ENCODE peak calls at places on chromosome 18, in eight cellular contexts. H is nephron progenitor cell; I is GM23338; F is NCI-H1048; Y is GM12865; C is HCEC 1CT; T is activated T-cell treated with anti-CD3 and anti-CD28 coated beads, Interleukin-2, amount 50 U/mL, for 1 hour; P is ELF-1. J is an unnamed sample.

GRCh38 chr18:7084766-7085080 is 32.9 kb downstream of the LAMA1 start:
- DNase-seq in H (no peak), I (no peak), F (no peak), Y (no peak), C (peak), T (no peak), P (no peak), J (no peak)

GRCh38 chr18:9700261-9700796 is 7.8 kb upstream of the RAB31 start:
- DNase-seq in H (no peak), I (no peak), F (no peak), Y (no peak), C (no peak), T (no peak), P (no peak), J (no peak)

GRCh38 chr18:61379827-61380226 is 46.6 kb downstream of the CDH20 start:
- DNase-seq in H (no peak), I (peak), F (no peak), Y (no peak), C (no peak), T (no peak), P (no peak), J (no peak)

GRCh38 chr18:10374615-10375295 is 79.7 kb upstream of the APCDD1 start:
- DNase-seq in H (no peak), I (peak), F (no peak), Y (no peak), C (no peak), T (no peak), P (peak), J (peak)

GRCh38 chr18:56257215-56257614 is 381.2 kb downstream of the TXNL1 start:
- DNase-seq in H (no peak), I (no peak), F (no peak), Y (peak), C (peak), T (no peak), P (no peak), J (no peak)

GRCh38 chr18:63831080-63831788 is 56.0 kb downstream of the SERPINB7 start:
- DNase-seq in H (no peak), I (no peak), F (no peak), Y (peak), C (peak), T (no peak), P (no peak), J (no peak)

GRCh38 chr18:47898696-47899095 is 31.8 kb downstream of the SMAD2 start:
- DNase-seq in H (no peak), I (peak), F (peak), Y (no peak), C (no peak), T (no peak), P (no peak), J (no peak)

GRCh38 chr18:63073481-63073880 is 246.1 kb downstream of the BCL2 start:
- DNase-seq in H (no peak), I (no peak), F (no peak), Y (peak), C (no peak), T (no peak), P (no peak), J (no peak)

GRCh38 chr18:26479686-26480079 is 68.7 kb downstream of the KCTD1 start:
- DNase-seq in H (no peak), I (no peak), F (no peak), Y (no peak), C (no peak), T (no peak), P (no peak), J (no peak)

GRCh38 chr18:25962919-25963318 is 127.5 kb downstream of the SS18 start:
- DNase-seq in H (no peak), I (no peak), F (no peak), Y (no peak), C (no peak), T (no peak), P (no peak), J (no peak)

GRCh38 chr18:12772111-12772510 is 69.3 kb downstream of the PSMG2 start:
- DNase-seq in H (no peak), I (no peak), F (no peak), Y (no peak), C (no peak), T (no peak), P (no peak), J (no peak)

GRCh38 chr18:48908916-48909315 is 41.8 kb downstream of the SMAD7 start:
- DNase-seq in H (no peak), I (no peak), F (no peak), Y (no peak), C (no peak), T (no peak), P (no peak), J (no peak)

GRCh38 chr18:55354795-55355194 is 233.2 kb downstream of the TCF4 start:
- DNase-seq in H (no peak), I (no peak), F (peak), Y (no peak), C (no peak), T (no peak), P (no peak), J (no peak)

GRCh38 chr18:22324191-22325131 is 93.3 kb downstream of the CTAGE1 start:
- DNase-seq in H (peak), I (peak), F (no peak), Y (no peak), C (no peak), T (no peak), P (peak), J (no peak)

GRCh38 chr18:13112982-13113381 is 105.6 kb upstream of the LDLRAD4 start:
- DNase-seq in H (peak), I (peak), F (no peak), Y (no peak), C (peak), T (no peak), P (peak), J (no peak)

GRCh38 chr18:26419746-26420145 is 128.6 kb downstream of the KCTD1 start:
- DNase-seq in H (no peak), I (no peak), F (no peak), Y (no peak), C (no peak), T (no peak), P (no peak), J (no peak)

GRCh38 chr18:76448262-76449109 is 46.6 kb downstream of the ZNF516 start:
- DNase-seq in H (no peak), I (no peak), F (no peak), Y (no peak), C (no peak), T (peak), P (no peak), J (no peak)

GRCh38 chr18:35611518-35611917 is 30.0 kb downstream of the GALNT1 start:
- DNase-seq in H (no peak), I (no peak), F (no peak), Y (no peak), C (no peak), T (no peak), P (no peak), J (no peak)

GRCh38 chr18:58953627-58954026 is 89.0 kb downstream of the ZNF532 start:
- DNase-seq in H (no peak), I (no peak), F (no peak), Y (no peak), C (no peak), T (no peak), P (no peak), J (no peak)

GRCh38 chr18:23066060-23066459 is 69.2 kb upstream of the CABLES1 start:
- DNase-seq in H (no peak), I (no peak), F (no peak), Y (no peak), C (no peak), T (no peak), P (no peak), J (no peak)

GRCh38 chr18:46676162-46676830 is 19.3 kb upstream of the LOXHD1 start:
- DNase-seq in H (peak), I (no peak), F (no peak), Y (no peak), C (no peak), T (no peak), P (peak), J (no peak)

GRCh38 chr18:74040459-74041332 is 106.9 kb downstream of the FBXO15 start:
- DNase-seq in H (peak), I (peak), F (no peak), Y (peak), C (no peak), T (peak), P (peak), J (no peak)